ENCODE peak calls at places on chromosomes 12 and 14, in nine cellular contexts. J is fibroblast of lung; A is mesendoderm; Y is GM06990; U is CD8-positive, alpha-beta memory T cell; T is heart left ventricle; P is heart right ventricle; N is lung; G is mesenchymal stem cell. E is an unnamed sample.

GRCh38 chr12:54126696-54127537 is 61.9 kb downstream of the SMUG1 start:
- DNase-seq in U (no peak), Y (no peak), A (peak; percentile 30), T (peak; percentile 68), N (peak; percentile 41), P (peak; percentile 69), J (peak; percentile 25), G (no peak), E (peak; percentile 91)

GRCh38 chr14:99672506-99673327 is 11.4 kb upstream of the CYP46A1 start:
- DNase-seq in G (no peak), P (no peak), J (no peak), Y (no peak), A (peak; percentile 53), U (peak; percentile 47), T (no peak), N (no peak), E (peak; percentile 58)

GRCh38 chr14:101292448-101292847 is 268.8 kb upstream of the DIO3 start:
- DNase-seq in N (no peak), Y (no peak), U (no peak), A (no peak), G (no peak), J (no peak), P (no peak), T (no peak), E (no peak)

GRCh38 chr12:27549801-27550652 is 26.0 kb downstream of the PPFIBP1 start:
- DNase-seq in T (peak; percentile 90), A (peak; percentile 86), Y (no peak), G (peak; percentile 97), J (peak; percentile 99), N (peak; percentile 88), P (peak; percentile 79), U (no peak), E (no peak)

GRCh38 chr14:22177870-22178269 is 411.2 kb downstream of the DAD1 start:
- DNase-seq in P (no peak), N (no peak), A (no peak), T (no peak), Y (no peak), J (no peak), G (no peak), U (no peak), E (no peak)

GRCh38 chr12:6434205-6435180 is 10.3 kb upstream of the CD27 start:
- DNase-seq in A (no peak), Y (no peak), T (no peak), J (peak; percentile 43), G (no peak), P (no peak), N (no peak), U (peak; percentile 66), E (peak; percentile 32)

GRCh38 chr12:92063641-92064040 is 82.0 kb downstream of the BTG1 start:
- DNase-seq in J (peak; percentile 79), Y (no peak), U (no peak), N (no peak), A (no peak), G (peak; percentile 67), P (no peak), T (no peak), E (no peak)

GRCh38 chr12:23039834-23040233 is 414.9 kb downstream of the ETNK1 start:
- DNase-seq in G (no peak), J (peak; percentile 35), T (no peak), P (no peak), Y (no peak), U (no peak), A (no peak), N (no peak), E (no peak)

GRCh38 chr14:32925439-32925838 is 13.2 kb upstream of the NPAS3 start:
- DNase-seq in A (no peak), U (no peak), T (no peak), Y (no peak), J (no peak), P (no peak), N (no peak), G (no peak), E (no peak)

GRCh38 chr14:90991690-90992443 is 68.6 kb downstream of the RPS6KA5 start:
- DNase-seq in N (no peak), G (no peak), J (no peak), P (no peak), U (no peak), T (no peak), A (no peak), Y (no peak), E (no peak)

GRCh38 chr12:8890313-8891084 is 23.8 kb upstream of the PHC1 start:
- DNase-seq in N (peak; percentile 47), P (no peak), A (peak; percentile 78), G (peak; percentile 65), J (peak; percentile 50), U (peak; percentile 68), T (peak; percentile 45), Y (no peak), E (peak; percentile 81)

GRCh38 chr14:53470351-53471043 is 317.4 kb upstream of the DDHD1 start:
- DNase-seq in G (no peak), J (peak; percentile 37), U (no peak), P (peak; percentile 12), Y (no peak), N (no peak), T (peak; percentile 70), A (peak; percentile 52), E (no peak)

GRCh38 chr14:49250109-49250508 is 336.1 kb downstream of the RPS29 start:
- DNase-seq in N (no peak), A (peak; percentile 70), J (peak; percentile 12), T (no peak), P (no peak), Y (no peak), U (no peak), G (peak; percentile 47), E (no peak)

GRCh38 chr12:124917135-124917840 is 2.8 kb upstream of the UBC start:
- DNase-seq in A (peak; percentile 100), G (peak; percentile 100), P (peak; percentile 96), U (peak; percentile 96), Y (peak; percentile 95), N (peak; percentile 98), T (peak; percentile 98), J (peak; percentile 100), E (peak; percentile 88)

GRCh38 chr14:77580477-77580876 is 36.0 kb downstream of the SPTLC2 start:
- DNase-seq in T (no peak), J (no peak), P (no peak), Y (no peak), A (no peak), G (no peak), U (no peak), N (no peak), E (no peak)
- H3K4me3 ChIP-seq in T (no peak overlapping the region), J (peak overlapping the region; percentile 38), P (peak overlapping the region; percentile 18), Y (no peak overlapping the region), A (no peak overlapping the region), G (peak overlapping the region; percentile 26), U (no peak overlapping the region), N (no peak overlapping the region), E (no peak overlapping the region)

GRCh38 chr12:117526756-117527479 is 165.5 kb upstream of the NOS1 start:
- DNase-seq in P (peak; percentile 21), N (no peak), G (no peak), U (no peak), J (no peak), Y (no peak), A (no peak), T (no peak), E (no peak)
- H3K27me3 ChIP-seq in P (no peaks in the 10 kb centered on the region), N (no peaks in the 10 kb centered on the region), G (peaks cover 90% of the 10 kb centered on the region), U (no peaks in the 10 kb centered on the region), J (no peaks in the 10 kb centered on the region), Y (no peaks in the 10 kb centered on the region), A (no peaks in the 10 kb centered on the region), T (peaks cover 8% of the 10 kb centered on the region), E (no peaks in the 10 kb centered on the region)

GRCh38 chr12:1720494-1720893 is 29.6 kb downstream of the ADIPOR2 start:
- DNase-seq in N (no peak), A (peak; percentile 82), U (no peak), Y (no peak), G (no peak), J (no peak), T (no peak), P (no peak), E (no peak)

GRCh38 chr12:1716911-1717310 is 26.0 kb downstream of the ADIPOR2 start:
- DNase-seq in Y (no peak), N (no peak), T (no peak), J (no peak), A (no peak), G (no peak), P (no peak), U (no peak), E (no peak)

GRCh38 chr12:1719139-1719538 is 28.3 kb downstream of the ADIPOR2 start:
- DNase-seq in U (no peak), G (no peak), P (no peak), A (no peak), J (peak; percentile 38), Y (no peak), N (no peak), T (no peak), E (no peak)

GRCh38 chr12:1716215-1716862 is 25.5 kb downstream of the ADIPOR2 start:
- DNase-seq in U (no peak), T (no peak), P (no peak), J (peak; percentile 37), G (no peak), A (no peak), N (no peak), Y (no peak), E (no peak)
- H3K4me3 ChIP-seq in U (no peak overlapping the region), T (no peak overlapping the region), P (no peak overlapping the region), J (no peak overlapping the region), G (peak overlapping the region; percentile 3), A (no peak overlapping the region), N (no peak overlapping the region), Y (no peak overlapping the region), E (no peak overlapping the region)

GRCh38 chr12:2563709-2564108 is 231.1 kb upstream of the FKBP4 start:
- DNase-seq in G (no peak), T (no peak), N (no peak), P (no peak), A (no peak), Y (no peak), J (no peak), U (no peak), E (no peak)
- H3K27me3 ChIP-seq in G (no peaks in the 10 kb centered on the region), T (no peaks in the 10 kb centered on the region), N (no peaks in the 10 kb centered on the region), P (no peaks in the 10 kb centered on the region), A (no peaks in the 10 kb centered on the region), Y (peaks cover 3% of the 10 kb centered on the region), J (no peaks in the 10 kb centered on the region), U (no peaks in the 10 kb centered on the region), E (no peaks in the 10 kb centered on the region)

GRCh38 chr14:50825307-50825706 is 5.7 kb downstream of the NIN start:
- DNase-seq in N (no peak), J (no peak), U (no peak), P (no peak), Y (no peak), A (no peak), T (no peak), G (no peak), E (no peak)
- H3K4me3 ChIP-seq in N (no peak overlapping the region), J (no peak overlapping the region), U (no peak overlapping the region), P (no peak overlapping the region), Y (no peak overlapping the region), A (no peak overlapping the region), T (no peak overlapping the region), G (no peak overlapping the region), E (no peak overlapping the region)

GRCh38 chr12:113613414-113613813 is 141.7 kb upstream of the LHX5 start:
- DNase-seq in T (no peak), G (no peak), J (no peak), U (no peak), Y (no peak), P (no peak), A (no peak), N (no peak), E (no peak)
- H3K27me3 ChIP-seq in T (peaks cover 79% of the 10 kb centered on the region), G (peaks cover 58% of the 10 kb centered on the region), J (peaks cover 3% of the 10 kb centered on the region), U (peaks cover 9% of the 10 kb centered on the region), Y (no peaks in the 10 kb centered on the region), P (peaks cover 74% of the 10 kb centered on the region), A (peaks cover 14% of the 10 kb centered on the region), N (peaks cover 5% of the 10 kb centered on the region), E (peaks cover 19% of the 10 kb centered on the region)